ENCODE peak calls at places on chromosomes 13 and 19, in six cellular contexts. One of them, this sample, is unnamed.

GRCh38 chr13:19910336-19911072 is 47.1 kb upstream of the ZMYM5 start:
- DNase-seq in cardiac muscle cell: no peak
- DNase-seq in pulmonary artery endothelial cell: no peak
- DNase-seq in left ventricle myocardium inferior: no peak
- DNase-seq in cardiac fibroblast: no peak
- DNase-seq in NCI-H748 treated with DMSO at 0.1 percent for 48 hours: no peak
- DNase-seq in this sample: no peak

GRCh38 chr13:105804561-105805190 is 730.8 kb downstream of the EFNB2 start:
- DNase-seq in left ventricle myocardium inferior: no peak
- DNase-seq in cardiac fibroblast: peak
- DNase-seq in cardiac muscle cell: no peak
- DNase-seq in NCI-H748 treated with DMSO at 0.1 percent for 48 hours: no peak
- DNase-seq in pulmonary artery endothelial cell: no peak
- DNase-seq in this sample: no peak

GRCh38 chr13:101289764-101290163 is 126.5 kb downstream of the NALCN start:
- DNase-seq in cardiac muscle cell: peak
- DNase-seq in pulmonary artery endothelial cell: no peak
- DNase-seq in NCI-H748 treated with DMSO at 0.1 percent for 48 hours: peak
- DNase-seq in cardiac fibroblast: peak
- DNase-seq in left ventricle myocardium inferior: no peak
- DNase-seq in this sample: no peak

GRCh38 chr13:91058066-91058465 is 289.4 kb upstream of the MIR17HG start:
- DNase-seq in cardiac fibroblast: peak
- DNase-seq in left ventricle myocardium inferior: no peak
- DNase-seq in cardiac muscle cell: peak
- DNase-seq in NCI-H748 treated with DMSO at 0.1 percent for 48 hours: no peak
- DNase-seq in pulmonary artery endothelial cell: no peak
- DNase-seq in this sample: no peak

GRCh38 chr13:23765531-23765930 is 123.7 kb downstream of the MIPEP start:
- DNase-seq in cardiac muscle cell: no peak
- DNase-seq in NCI-H748 treated with DMSO at 0.1 percent for 48 hours: no peak
- DNase-seq in left ventricle myocardium inferior: no peak
- DNase-seq in pulmonary artery endothelial cell: no peak
- DNase-seq in cardiac fibroblast: no peak
- DNase-seq in this sample: no peak

GRCh38 chr19:21519488-21519887 is 14.1 kb downstream of the ZNF429 start:
- DNase-seq in pulmonary artery endothelial cell: no peak
- DNase-seq in cardiac muscle cell: no peak
- DNase-seq in cardiac fibroblast: peak
- DNase-seq in NCI-H748 treated with DMSO at 0.1 percent for 48 hours: no peak
- DNase-seq in left ventricle myocardium inferior: no peak
- DNase-seq in this sample: no peak

GRCh38 chr19:18364826-18365528 is 21.0 kb upstream of the GDF15 start:
- DNase-seq in NCI-H748 treated with DMSO at 0.1 percent for 48 hours: peak
- DNase-seq in left ventricle myocardium inferior: peak
- DNase-seq in cardiac muscle cell: peak
- DNase-seq in cardiac fibroblast: peak
- DNase-seq in pulmonary artery endothelial cell: peak
- DNase-seq in this sample: no peak

GRCh38 chr19:43489979-43490599 is 14.5 kb downstream of the PHLDB3 start:
- DNase-seq in cardiac muscle cell: no peak
- DNase-seq in left ventricle myocardium inferior: no peak
- DNase-seq in pulmonary artery endothelial cell: no peak
- DNase-seq in cardiac fibroblast: no peak
- DNase-seq in NCI-H748 treated with DMSO at 0.1 percent for 48 hours: no peak
- DNase-seq in this sample: no peak

GRCh38 chr19:38118176-38118575 is 105.8 kb downstream of the DPF1 start:
- DNase-seq in cardiac muscle cell: no peak
- DNase-seq in cardiac fibroblast: no peak
- DNase-seq in NCI-H748 treated with DMSO at 0.1 percent for 48 hours: no peak
- DNase-seq in pulmonary artery endothelial cell: no peak
- DNase-seq in left ventricle myocardium inferior: no peak
- DNase-seq in this sample: no peak

GRCh38 chr13:95677564-95678386 is 836 bp downstream of the DNAJC3 start:
- DNase-seq in cardiac muscle cell: peak
- DNase-seq in left ventricle myocardium inferior: no peak
- DNase-seq in cardiac fibroblast: peak
- DNase-seq in pulmonary artery endothelial cell: no peak
- DNase-seq in NCI-H748 treated with DMSO at 0.1 percent for 48 hours: no peak
- DNase-seq in this sample: no peak

GRCh38 chr19:49362048-49362925 is at the start of gene TEAD2:
- DNase-seq in cardiac fibroblast: peak
- DNase-seq in cardiac muscle cell: peak
- DNase-seq in pulmonary artery endothelial cell: no peak
- DNase-seq in left ventricle myocardium inferior: peak
- DNase-seq in NCI-H748 treated with DMSO at 0.1 percent for 48 hours: no peak
- DNase-seq in this sample: no peak

GRCh38 chr19:49128545-49129237 is 9.3 kb downstream of the PPFIA3 start:
- DNase-seq in cardiac muscle cell: no peak
- DNase-seq in left ventricle myocardium inferior: no peak
- DNase-seq in cardiac fibroblast: no peak
- DNase-seq in pulmonary artery endothelial cell: no peak
- DNase-seq in NCI-H748 treated with DMSO at 0.1 percent for 48 hours: no peak
- DNase-seq in this sample: no peak

GRCh38 chr13:20779405-20779804 is 5.6 kb upstream of the EEF1AKMT1 start:
- DNase-seq in pulmonary artery endothelial cell: no peak
- DNase-seq in cardiac muscle cell: no peak
- DNase-seq in NCI-H748 treated with DMSO at 0.1 percent for 48 hours: no peak
- DNase-seq in cardiac fibroblast: no peak
- DNase-seq in left ventricle myocardium inferior: no peak
- DNase-seq in this sample: no peak

GRCh38 chr13:68304287-68304893 is 1074.3 kb upstream of the PCDH9 start:
- DNase-seq in cardiac fibroblast: peak
- DNase-seq in cardiac muscle cell: peak
- DNase-seq in NCI-H748 treated with DMSO at 0.1 percent for 48 hours: no peak
- DNase-seq in pulmonary artery endothelial cell: no peak
- DNase-seq in left ventricle myocardium inferior: no peak
- DNase-seq in this sample: no peak

GRCh38 chr13:75398072-75398471 is 83.9 kb downstream of the TBC1D4 start:
- DNase-seq in pulmonary artery endothelial cell: no peak
- DNase-seq in NCI-H748 treated with DMSO at 0.1 percent for 48 hours: no peak
- DNase-seq in cardiac fibroblast: no peak
- DNase-seq in cardiac muscle cell: no peak
- DNase-seq in left ventricle myocardium inferior: no peak
- DNase-seq in this sample: no peak